ENCODE peak calls at places on chromosomes 5 and 9, in four cellular contexts. O is fibroblast of pulmonary artery, C is AG09309, V is psoas muscle. B is an unnamed sample.
A peak's percentile ranks its signal among the peaks of the same experiment; 100 is the strongest.

GRCh38 chr9:129778469-129778868 is 24.5 kb upstream of the TOR1B start:
- DNase-seq in O (no peak), C (no peak), V (no peak), B (no peak)

GRCh38 chr5:89241186-89241585 is 358.2 kb upstream of the MEF2C start:
- DNase-seq in O (peak; percentile 10), C (peak; percentile 10), V (no peak), B (no peak)

GRCh38 chr9:14309403-14309802 is 4.5 kb downstream of the NFIB start:
- DNase-seq in O (peak; percentile 83), C (no peak), V (no peak), B (no peak)

GRCh38 chr9:127912882-127913281 is 4.0 kb downstream of the ST6GALNAC4 start:
- DNase-seq in O (no peak), C (no peak), V (no peak), B (no peak)

GRCh38 chr9:89375181-89375760 is 57.0 kb downstream of the SECISBP2 start:
- DNase-seq in O (peak; percentile 4), C (no peak), V (no peak), B (no peak)

GRCh38 chr9:94002316-94003140 is 47.4 kb upstream of the BARX1 start:
- DNase-seq in O (peak; percentile 71), C (no peak), V (no peak), B (no peak)

GRCh38 chr9:135046156-135047025 is 41.1 kb upstream of the OLFM1 start:
- DNase-seq in O (no peak), C (no peak), V (no peak), B (no peak)

GRCh38 chr5:166594552-166594951 is 1696.9 kb upstream of the WWC1 start:
- DNase-seq in O (no peak), C (no peak), V (no peak), B (no peak)

GRCh38 chr9:109497193-109498165 is 628 bp downstream of the PTPN3 start:
- DNase-seq in O (no peak), C (no peak), V (peak; percentile 19), B (no peak)

GRCh38 chr5:64637837-64638443 is 52.4 kb upstream of the SHISAL2B start:
- DNase-seq in O (no peak), C (no peak), V (no peak), B (no peak)

GRCh38 chr5:123717139-123717538 is 205.2 kb downstream of the CSNK1G3 start:
- DNase-seq in O (peak; percentile 75), C (no peak), V (no peak), B (no peak)

GRCh38 chr5:178740181-178740557 is 9.7 kb upstream of the ZNF354A start:
- DNase-seq in O (no peak), C (no peak), V (no peak), B (no peak)

GRCh38 chr5:178547753-178548415 is 42.3 kb downstream of the COL23A1 start:
- DNase-seq in O (no peak), C (no peak), V (no peak), B (no peak)

GRCh38 chr5:93299596-93300308 is 281.3 kb downstream of the NR2F1-AS1 start:
- DNase-seq in O (no peak), C (no peak), V (no peak), B (no peak)

GRCh38 chr9:122190597-122191381 is 31.1 kb downstream of the MORN5 start:
- DNase-seq in O (no peak), C (no peak), V (no peak), B (peak; percentile 51)

GRCh38 chr5:152364172-152364571 is 40.9 kb downstream of the NMUR2 start:
- DNase-seq in O (no peak), C (no peak), V (no peak), B (no peak)

GRCh38 chr5:56981906-56982305 is 30.0 kb upstream of the MIER3 start:
- DNase-seq in O (no peak), C (no peak), V (no peak), B (no peak)

GRCh38 chr5:139262414-139263139 is 31.0 kb upstream of the MATR3 start:
- DNase-seq in O (peak; percentile 94), C (peak; percentile 74), V (peak; percentile 87), B (peak; percentile 90)

GRCh38 chr5:132466453-132467291 is 23.9 kb downstream of the IRF1 start:
- DNase-seq in O (peak; percentile 42), C (no peak), V (peak; percentile 37), B (peak; percentile 51)

GRCh38 chr5:43161244-43161643 is 30.8 kb upstream of the NIM1K start:
- DNase-seq in O (no peak), C (no peak), V (no peak), B (no peak)

GRCh38 chr9:134698587-134699342 is 57.2 kb downstream of the COL5A1 start:
- DNase-seq in O (peak; percentile 55), C (no peak), V (peak; percentile 63), B (no peak)

GRCh38 chr9:130885422-130886375 is 10.9 kb downstream of the QRFP start:
- DNase-seq in O (no peak), C (no peak), V (peak; percentile 33), B (no peak)

GRCh38 chr5:135449608-135450007 is 2.5 kb upstream of the DCANP1 start:
- DNase-seq in O (no peak), C (no peak), V (no peak), B (no peak)

GRCh38 chr5:157748740-157749461 is 5.4 kb downstream of the LSM11 start:
- DNase-seq in O (peak; percentile 92), C (peak; percentile 75), V (no peak), B (no peak)

DNA sequence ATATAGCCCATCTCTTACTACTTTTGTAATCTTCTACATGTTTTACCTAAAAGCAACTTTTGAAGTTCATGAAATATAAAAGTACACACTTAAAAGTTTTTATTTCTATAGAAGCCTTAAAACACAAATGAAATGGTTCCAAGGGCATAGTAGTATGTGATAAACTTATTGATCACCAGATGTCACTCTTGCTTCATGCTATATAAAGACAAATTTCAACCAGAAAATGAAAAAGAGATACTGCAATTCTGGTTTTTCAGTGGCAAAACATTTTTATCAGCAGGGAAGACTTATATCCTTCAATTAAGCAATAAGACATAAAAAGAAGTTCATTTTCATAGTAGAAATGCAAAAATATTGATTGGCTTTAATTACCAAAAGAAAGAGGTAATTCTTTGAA is 69.4 kb upstream of the FBXL17 start:
- DNase-seq in O (no peak), C (no peak), V (no peak), B (no peak)
- TF ChIP-seq CTCF in O (no peak), C (no peak), V (no peak), B (no peak)

DNA sequence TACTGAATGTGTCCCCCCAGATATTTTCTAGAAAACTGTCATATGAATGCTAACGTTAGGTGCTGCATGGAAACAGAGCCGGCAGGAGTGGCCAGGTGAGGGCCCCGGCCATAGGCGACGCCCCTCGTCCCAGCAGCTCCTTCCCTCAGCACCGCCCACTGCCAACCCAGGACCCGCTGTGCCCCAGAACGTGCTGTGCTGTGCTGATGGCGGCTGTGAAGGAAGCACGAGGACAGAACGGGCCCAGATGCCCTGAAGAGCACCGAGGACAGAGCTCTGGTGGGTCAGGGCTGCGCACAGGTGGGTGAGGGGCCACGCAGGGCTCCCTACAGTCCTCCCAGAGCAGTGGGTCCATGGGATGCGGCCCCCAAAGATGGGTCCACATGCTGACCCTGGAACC is 30.3 kb downstream of the LPCAT1 start:
- DNase-seq in O (no peak), C (no peak), V (no peak), B (no peak)
- H3K4me3 ChIP-seq in O (no peak overlapping the region), C (no peak overlapping the region), V (no peak overlapping the region), B (no peak overlapping the region)

GRCh38 chr5:148457183-148457620 is 73.4 kb downstream of the FBXO38 start:
- DNase-seq in O (no peak), C (no peak), V (no peak), B (no peak)
- TF ChIP-seq CTCF in O (peak; percentile 23), C (peak; percentile 40), V (no peak), B (no peak)

DNA sequence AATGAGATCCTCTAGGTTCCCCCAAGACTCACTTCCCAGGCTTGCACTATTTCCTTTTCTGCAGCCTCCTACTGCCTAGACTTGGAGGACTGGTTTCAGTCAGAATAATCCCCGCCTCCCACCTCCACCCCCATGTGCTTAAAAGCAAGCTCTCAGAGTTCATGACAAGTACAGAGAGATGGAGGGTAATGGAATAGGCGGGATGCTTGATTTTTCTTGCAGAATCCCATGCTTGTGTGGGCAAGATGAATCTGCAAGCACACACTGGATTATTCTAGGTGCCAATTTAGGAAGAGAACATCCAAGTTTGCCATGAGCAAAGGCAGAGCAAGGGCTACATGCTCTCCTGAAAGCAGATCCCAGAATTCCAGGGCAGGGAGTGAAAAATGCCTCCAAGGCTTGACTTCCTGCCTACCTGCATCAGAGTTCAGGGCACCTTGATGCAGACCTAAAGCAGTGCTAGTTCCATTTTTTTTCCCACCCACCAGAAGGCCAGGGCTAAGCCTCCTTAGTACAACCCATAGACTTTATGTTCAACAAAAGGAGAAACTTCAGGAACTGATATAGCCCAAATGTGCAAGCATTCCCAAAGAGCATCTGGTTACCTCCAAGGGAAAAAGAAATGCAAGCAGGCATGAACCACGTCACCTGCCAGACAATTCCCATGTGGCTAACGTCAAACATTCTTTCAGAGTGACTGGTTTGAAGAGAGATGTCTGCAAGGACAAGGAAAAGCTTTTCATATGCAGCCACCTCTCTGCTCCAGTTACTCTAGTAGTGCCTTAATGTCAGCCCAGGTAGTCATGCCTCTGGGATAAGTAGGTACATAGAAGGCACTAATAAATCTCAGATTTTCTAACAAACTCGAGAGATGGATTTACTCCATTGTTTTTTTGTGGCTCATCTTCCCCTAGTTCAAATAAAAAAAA is 97.1 kb upstream of the IFNK start:
- DNase-seq in O (peak; percentile 32), C (no peak), V (no peak), B (peak; percentile 57)
- H3K4me3 ChIP-seq in O (no peak overlapping the region), C (no peak overlapping the region), V (no peak overlapping the region), B (no peak overlapping the region)

DNA sequence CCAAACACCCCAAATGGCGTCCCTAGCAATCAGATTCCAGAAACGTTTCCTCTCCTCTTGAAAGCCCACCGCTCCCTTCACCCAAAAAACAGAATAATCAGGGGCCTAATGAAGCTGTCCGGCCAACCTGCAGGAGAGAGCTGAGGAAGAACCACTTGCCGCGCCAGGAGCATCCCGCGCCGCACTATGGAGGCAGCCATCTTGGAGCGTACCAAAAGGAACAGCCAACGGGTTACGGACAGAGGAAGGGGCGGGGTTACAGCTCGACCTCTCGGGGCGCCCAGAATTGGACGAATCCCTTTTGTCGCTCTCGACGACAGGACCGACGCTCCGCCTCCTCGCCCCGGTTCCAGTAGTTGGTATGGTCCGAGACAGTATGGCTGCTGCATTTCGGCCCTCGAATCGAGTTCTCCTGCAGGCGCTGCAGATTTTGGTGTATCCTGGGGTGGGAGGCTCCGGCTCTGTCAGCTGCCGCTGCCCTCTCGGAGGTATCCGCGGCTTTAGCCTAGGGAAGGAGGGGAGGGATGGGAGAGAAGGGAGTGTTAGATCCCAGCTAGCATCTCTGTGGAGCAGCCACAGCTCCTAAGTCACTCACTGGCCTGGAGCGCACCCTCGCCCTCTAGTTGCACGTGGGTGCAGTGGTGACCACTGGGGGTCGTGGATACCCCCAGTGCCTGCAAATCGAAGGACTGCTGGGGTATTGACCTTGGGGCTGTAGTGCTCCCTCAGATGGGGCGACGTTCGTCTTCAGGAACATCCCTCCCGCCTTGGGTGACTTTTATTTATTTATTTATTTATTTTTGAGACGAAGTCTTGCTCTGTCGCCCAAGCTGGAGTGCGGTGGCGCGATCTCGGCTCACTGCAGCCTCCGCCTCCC is at the start of the genes MRPS27 and PTCD2:
- DNase-seq in O (peak; percentile 99), C (peak; percentile 98), V (peak; percentile 96), B (peak; percentile 94)
- TF ChIP-seq CTCF in O (peak; percentile 29), C (peak; percentile 5), V (no peak), B (no peak)

GRCh38 chr5:108696951-108697715 is 50.6 kb upstream of the FER start:
- DNase-seq in O (no peak), C (no peak), V (no peak), B (no peak)
- H3K4me3 ChIP-seq in O (no peak overlapping the region), C (no peak overlapping the region), V (no peak overlapping the region), B (no peak overlapping the region)